ENCODE peak calls at places on chromosomes 2 and 18, in five cellular contexts. K is hepatocyte; N is activated effector memory CD4-positive, alpha-beta T cell treated with anti-CD3 and anti-CD28 coated beads, Interleukin-2, amount 50 U/mL, for 16 hours; I is immature natural killer cell; O is AG10803. X is an unnamed sample.

GRCh38 chr2:108268001-108268400 is 20.7 kb upstream of the SULT1C2 start:
- DNase-seq in N (no peak), I (no peak), K (no peak), O (peak), X (no peak)

GRCh38 chr2:12534646-12535263 is 182.0 kb upstream of the TRIB2 start:
- DNase-seq in N (no peak), K (peak), I (no peak), O (peak), X (no peak)

GRCh38 chr2:226077031-226077430 is 677.5 kb downstream of the NYAP2 start:
- DNase-seq in N (no peak), K (no peak), O (peak), I (no peak), X (no peak)

GRCh38 chr2:62785810-62786593 is 80.5 kb downstream of the EHBP1 start:
- DNase-seq in O (peak), K (no peak), N (no peak), I (no peak), X (no peak)

GRCh38 chr2:74959106-74959751 is 786 bp downstream of the POLE4 start:
- DNase-seq in N (peak), K (no peak), O (no peak), I (peak), X (no peak)

GRCh38 chr2:33247325-33247724 is 229.1 kb upstream of the RASGRP3 start:
- DNase-seq in K (no peak), I (no peak), N (no peak), O (no peak), X (no peak)

GRCh38 chr2:20072436-20073158 is 21.2 kb upstream of the LAPTM4A start:
- DNase-seq in N (no peak), K (no peak), O (peak), I (no peak), X (peak)

GRCh38 chr2:29463181-29463900 is 348.1 kb downstream of the CLIP4 start:
- DNase-seq in N (no peak), K (no peak), O (peak), I (no peak), X (no peak)

GRCh38 chr2:36819090-36819711 is 122.7 kb downstream of the VIT start:
- DNase-seq in N (no peak), O (no peak), K (no peak), I (no peak), X (no peak)

GRCh38 chr2:100017633-100018032 is 124.8 kb downstream of the AFF3 start:
- DNase-seq in N (no peak), K (no peak), I (no peak), O (peak), X (no peak)

GRCh38 chr2:8394131-8394530 is 287.7 kb upstream of the ID2 start:
- DNase-seq in N (no peak), O (no peak), K (no peak), I (no peak), X (no peak)

GRCh38 chr18:55256568-55257289 is 297.5 kb upstream of the CCDC68 start:
- DNase-seq in O (peak), N (no peak), I (no peak), K (no peak), X (no peak)

GRCh38 chr18:50987261-50987660 is 19.4 kb downstream of the ELAC1 start:
- DNase-seq in I (no peak), K (no peak), O (peak), N (no peak), X (no peak)

GRCh38 chr2:62099523-62100175 is 96.3 kb upstream of the B3GNT2 start:
- DNase-seq in I (no peak), N (no peak), O (no peak), K (no peak), X (no peak)

GRCh38 chr2:220178991-220179695 is 551.7 kb downstream of the SLC4A3 start:
- DNase-seq in K (no peak), O (no peak), N (no peak), I (no peak), X (no peak)

GRCh38 chr2:113390133-113390849 is 47.2 kb upstream of the ZNG1B start:
- DNase-seq in O (peak), I (peak), N (peak), K (peak), X (no peak)

GRCh38 chr2:105789745-105790466 is 45.2 kb downstream of the NCK2 start:
- DNase-seq in N (peak), K (no peak), O (peak), I (no peak), X (no peak)

GRCh38 chr2:157760949-157761348 is 115.2 kb downstream of the ACVR1 start:
- DNase-seq in O (no peak), N (no peak), K (no peak), I (no peak), X (no peak)

GRCh38 chr2:240925576-240926515 is 19.7 kb downstream of the CROCC2 start:
- DNase-seq in K (no peak), I (no peak), N (peak), O (no peak), X (peak)

GRCh38 chr2:133264951-133265949 is 303.0 kb downstream of the NCKAP5 start:
- DNase-seq in O (no peak), N (no peak), I (no peak), K (peak), X (peak)

GRCh38 chr2:119764832-119765231 is 5.1 kb downstream of the PTPN4 start:
- DNase-seq in I (no peak), O (no peak), K (no peak), N (no peak), X (no peak)

GRCh38 chr2:101406867-101407266 is 19.6 kb upstream of the CREG2 start:
- DNase-seq in O (peak), K (peak), N (no peak), I (no peak), X (no peak)

GRCh38 chr2:168025487-168026203 is 221.8 kb downstream of the STK39 start:
- DNase-seq in O (no peak), N (no peak), K (no peak), I (no peak), X (no peak)

GRCh38 chr2:29164101-29164846 is 49.1 kb downstream of the CLIP4 start:
- DNase-seq in K (no peak), I (no peak), N (no peak), O (no peak), X (no peak)

GRCh38 chr2:206683546-206683945 is 34.6 kb downstream of the DYTN start:
- DNase-seq in O (no peak), I (no peak), N (no peak), K (no peak), X (no peak)

GRCh38 chr2:2271471-2271941 is 59.6 kb downstream of the MYT1L start:
- DNase-seq in O (peak), K (peak), N (no peak), I (no peak), X (no peak)

GRCh38 chr2:73112026-73112912 is 479 bp downstream of the RAB11FIP5 start:
- DNase-seq in K (peak), I (peak), N (no peak), O (peak), X (peak)

GRCh38 chr2:166334800-166335199 is 40.9 kb downstream of the SCN9A start:
- DNase-seq in K (no peak), N (no peak), O (no peak), I (no peak), X (no peak)

GRCh38 chr2:127859712-127860085 is 1.7 kb upstream of the POLR2D start:
- DNase-seq in O (no peak), N (peak), I (peak), K (peak), X (no peak)

GRCh38 chr2:36368438-36368837 is 12.9 kb downstream of the CRIM1 start:
- DNase-seq in O (no peak), I (no peak), N (no peak), K (no peak), X (no peak)

GRCh38 chr18:45684341-45685115 is 39.5 kb upstream of the SLC14A1 start:
- DNase-seq in O (peak), N (no peak), K (no peak), I (no peak), X (no peak)

GRCh38 chr2:120625865-120626560 is 109.7 kb upstream of the GLI2 start:
- DNase-seq in I (no peak), K (peak), N (peak), O (no peak), X (peak)

GRCh38 chr2:146818122-146818521 is 1026.7 kb upstream of the ACVR2A start:
- DNase-seq in I (no peak), O (no peak), K (no peak), N (no peak), X (no peak)

GRCh38 chr18:69895081-69896047 is 52.3 kb downstream of the CD226 start:
- DNase-seq in N (peak), O (no peak), K (no peak), I (peak), X (no peak)

GRCh38 chr2:64609229-64609994 is 44.3 kb downstream of the SERTAD2 start:
- DNase-seq in O (peak), I (peak), N (peak), K (peak), X (peak)

X was measured in cardiac septum.